ENCODE peak calls at places on chromosome 16, in eight cellular contexts. N is iPS-NIHi11; E is glutamatergic neuron; D is stimulated activated CD4-positive, alpha-beta T cell treated with anti-CD3 and anti-CD28 coated beads, Interleukin-15, amount 100 ng/mL, for 48 hours; P is GM04504; J is stimulated activated CD8-positive, alpha-beta memory T cell treated with anti-CD3 and anti-CD28 coated beads, Interleukin-2, amount 100 ng/mL, for 1 hour; H is T-helper 2 cell; Z is NCI-H345. B is an unnamed sample.

GRCh38 chr16:25390761-25391160 is 133.1 kb upstream of the ZKSCAN2 start:
- DNase-seq in N (no peak), E (no peak), D (no peak), P (no peak), J (no peak), H (no peak), Z (no peak), B (no peak)

GRCh38 chr16:67703626-67704025 is 15.5 kb downstream of the GFOD2 start:
- DNase-seq in N (no peak), E (no peak), D (no peak), P (no peak), J (no peak), H (no peak), Z (no peak), B (no peak)

GRCh38 chr16:67993207-67994036 is 5.9 kb downstream of the DPEP2 start:
- DNase-seq in N (peak), E (peak), D (peak), P (peak), J (peak), H (peak), Z (peak), B (peak)

GRCh38 chr16:5649762-5650445 is 552.3 kb upstream of the EEF2KMT start:
- DNase-seq in N (no peak), E (peak), D (no peak), P (no peak), J (no peak), H (no peak), Z (no peak), B (no peak)

GRCh38 chr16:9055661-9056060 is 35.8 kb upstream of the HAPSTR1 start:
- DNase-seq in N (no peak), E (no peak), D (no peak), P (no peak), J (no peak), H (no peak), Z (no peak), B (no peak)

GRCh38 chr16:82152192-82152591 is 17.8 kb downstream of the MPHOSPH6 start:
- DNase-seq in N (no peak), E (no peak), D (no peak), P (no peak), J (no peak), H (no peak), Z (no peak), B (no peak)

GRCh38 chr16:1188781-1189189 is 35.9 kb downstream of the CACNA1H start:
- DNase-seq in N (peak), E (peak), D (no peak), P (peak), J (peak), H (peak), Z (no peak), B (no peak)

GRCh38 chr16:5509794-5510193 is 412.2 kb upstream of the EEF2KMT start:
- DNase-seq in N (no peak), E (no peak), D (no peak), P (no peak), J (no peak), H (no peak), Z (no peak), B (peak)

GRCh38 chr16:28309811-28310311 is 17.5 kb downstream of the SBK1 start:
- DNase-seq in N (no peak), E (no peak), D (peak), P (no peak), J (peak), H (peak), Z (no peak), B (no peak)

GRCh38 chr16:57032346-57032745 is 43.0 kb downstream of the NLRC5 start:
- DNase-seq in N (no peak), E (no peak), D (no peak), P (no peak), J (no peak), H (no peak), Z (no peak), B (no peak)

GRCh38 chr16:67006930-67007658 is 18.7 kb downstream of the CES4A start:
- DNase-seq in N (no peak), E (no peak), D (no peak), P (no peak), J (no peak), H (no peak), Z (no peak), B (no peak)

GRCh38 chr16:66376577-66377326 is 10.3 kb downstream of the CDH5 start:
- DNase-seq in N (no peak), E (peak), D (no peak), P (no peak), J (no peak), H (no peak), Z (no peak), B (no peak)

GRCh38 chr16:49748322-49748721 is 107.6 kb downstream of the ZNF423 start:
- DNase-seq in N (no peak), E (no peak), D (peak), P (no peak), J (no peak), H (no peak), Z (no peak), B (peak)

GRCh38 chr16:86576591-86577313 is 1.6 kb upstream of the FOXL1 start:
- DNase-seq in N (no peak), E (no peak), D (no peak), P (no peak), J (no peak), H (no peak), Z (peak), B (no peak)

GRCh38 chr16:85168732-85169256 is 56.5 kb upstream of the CIBAR2 start:
- DNase-seq in N (peak), E (peak), D (no peak), P (peak), J (no peak), H (no peak), Z (peak), B (peak)

GRCh38 chr16:1731073-1731472 is 25.1 kb downstream of the MAPK8IP3 start:
- DNase-seq in N (peak), E (no peak), D (no peak), P (no peak), J (no peak), H (no peak), Z (no peak), B (no peak)

GRCh38 chr16:66706506-66706880 is 9.9 kb upstream of the CMTM4 start:
- DNase-seq in N (no peak), E (no peak), D (no peak), P (no peak), J (no peak), H (no peak), Z (no peak), B (peak)

GRCh38 chr16:58393138-58393504 is 850 bp downstream of the GINS3 start:
- DNase-seq in N (peak), E (no peak), D (no peak), P (no peak), J (no peak), H (no peak), Z (no peak), B (no peak)

GRCh38 chr16:73399486-73399885 is 351.6 kb upstream of the ZFHX3 start:
- DNase-seq in N (no peak), E (no peak), D (no peak), P (no peak), J (no peak), H (no peak), Z (no peak), B (no peak)

GRCh38 chr16:14658063-14658462 is 25.3 kb downstream of the BFAR start:
- DNase-seq in N (no peak), E (no peak), D (no peak), P (no peak), J (no peak), H (no peak), Z (no peak), B (peak)

GRCh38 chr16:67917852-67918236 is 13.8 kb downstream of the CTRL start:
- DNase-seq in N (no peak), E (no peak), D (peak), P (peak), J (no peak), H (no peak), Z (peak), B (no peak)

GRCh38 chr16:68206224-68206623 is 29.7 kb downstream of the ESRP2 start:
- DNase-seq in N (no peak), E (no peak), D (no peak), P (no peak), J (no peak), H (no peak), Z (no peak), B (no peak)

GRCh38 chr16:83615553-83615952 is 192.2 kb upstream of the HSBP1 start:
- DNase-seq in N (no peak), E (no peak), D (no peak), P (no peak), J (no peak), H (no peak), Z (no peak), B (no peak)

GRCh38 chr16:5793556-5793955 is 696.0 kb upstream of the EEF2KMT start:
- DNase-seq in N (no peak), E (no peak), D (no peak), P (no peak), J (no peak), H (no peak), Z (no peak), B (no peak)

GRCh38 chr16:21121150-21121549 is 29.5 kb downstream of the DNAH3 start:
- DNase-seq in N (no peak), E (no peak), D (no peak), P (no peak), J (no peak), H (no peak), Z (no peak), B (no peak)

GRCh38 chr16:89656435-89657121 is 930 bp downstream of the CHMP1A start:
- DNase-seq in N (no peak), E (no peak), D (no peak), P (no peak), J (no peak), H (no peak), Z (no peak), B (no peak)